ENCODE peak calls at places on chromosome 16, in ten cellular contexts. U, D, W, X, I, S, E, K, F and G are unnamed samples.

GRCh38 chr16:58501242-58502131 is 1.5 kb downstream of the NDRG4 start:
- DNase-seq in U (peak; percentile 51), D (no peak), W (no peak), X (peak; percentile 85), I (peak; percentile 80), S (peak; percentile 81), E (no peak), K (peak; percentile 45), F (no peak), G (peak; percentile 81)

GRCh38 chr16:81796035-81796434 is 16.9 kb downstream of the PLCG2 start:
- DNase-seq in U (no peak), D (no peak), W (no peak), X (no peak), I (no peak), S (no peak), E (no peak), K (no peak), F (no peak), G (no peak)

GRCh38 chr16:75820672-75821071 is 94.4 kb upstream of the CPHXL start:
- DNase-seq in U (no peak), D (no peak), W (no peak), X (no peak), I (no peak), S (no peak), E (no peak), K (no peak), F (no peak), G (no peak)

GRCh38 chr16:14491831-14492529 is 138.1 kb downstream of the PARN start:
- DNase-seq in U (no peak), D (no peak), W (no peak), X (no peak), I (no peak), S (no peak), E (no peak), K (no peak), F (no peak), G (peak; percentile 30)

GRCh38 chr16:68009157-68009735 is 6.5 kb downstream of the DPEP2NB start:
- DNase-seq in U (no peak), D (no peak), W (no peak), X (no peak), I (no peak), S (no peak), E (no peak), K (no peak), F (no peak), G (no peak)

GRCh38 chr16:1072526-1073261 is at the start of gene SSTR5:
- DNase-seq in U (no peak), D (no peak), W (no peak), X (no peak), I (no peak), S (no peak), E (no peak), K (no peak), F (no peak), G (no peak)

GRCh38 chr16:2473999-2474876 is 689 bp upstream of the TBC1D24 start:
- DNase-seq in U (peak; percentile 60), D (peak; percentile 80), W (no peak), X (peak; percentile 61), I (peak; percentile 90), S (peak; percentile 75), E (peak; percentile 28), K (peak; percentile 70), F (peak; percentile 81), G (peak; percentile 69)

GRCh38 chr16:83206426-83206825 is 579.7 kb downstream of the CDH13 start:
- DNase-seq in U (no peak), D (no peak), W (no peak), X (no peak), I (no peak), S (no peak), E (peak; percentile 22), K (no peak), F (no peak), G (no peak)

GRCh38 chr16:69328854-69329316 is 1.5 kb downstream of the PDF start:
- DNase-seq in U (no peak), D (peak; percentile 50), W (peak; percentile 13), X (no peak), I (peak; percentile 67), S (no peak), E (peak; percentile 36), K (peak; percentile 46), F (no peak), G (no peak)

GRCh38 chr16:29876578-29877249 is 13.7 kb upstream of the CDIPT start:
- DNase-seq in U (no peak), D (peak; percentile 30), W (no peak), X (no peak), I (no peak), S (no peak), E (no peak), K (no peak), F (no peak), G (no peak)

GRCh38 chr16:56262148-56262878 is 71.0 kb downstream of the GNAO1 start:
- DNase-seq in U (no peak), D (no peak), W (no peak), X (peak; percentile 44), I (peak; percentile 84), S (no peak), E (no peak), K (no peak), F (no peak), G (no peak)

GRCh38 chr16:24102120-24102740 is 153.9 kb upstream of the CACNG3 start:
- DNase-seq in U (no peak), D (no peak), W (no peak), X (no peak), I (no peak), S (no peak), E (no peak), K (peak; percentile 56), F (no peak), G (no peak)

GRCh38 chr16:11250091-11250785 is 5.8 kb downstream of the SOCS1 start:
- DNase-seq in U (no peak), D (peak; percentile 34), W (no peak), X (no peak), I (no peak), S (no peak), E (peak; percentile 18), K (no peak), F (peak; percentile 33), G (no peak)

GRCh38 chr16:79599837-79600635 is 501 bp downstream of the MAF start:
- DNase-seq in U (peak; percentile 72), D (peak; percentile 69), W (no peak), X (peak; percentile 63), I (peak; percentile 91), S (peak; percentile 68), E (no peak), K (peak; percentile 38), F (peak; percentile 82), G (no peak)

GRCh38 chr16:74951206-74951605 is 33.7 kb downstream of the WDR59 start:
- DNase-seq in U (no peak), D (no peak), W (no peak), X (no peak), I (peak; percentile 19), S (no peak), E (no peak), K (no peak), F (no peak), G (no peak)

GRCh38 chr16:71426880-71427615 is 14.8 kb downstream of the TLE7 start:
- DNase-seq in U (no peak), D (no peak), W (no peak), X (no peak), I (peak; percentile 17), S (no peak), E (no peak), K (no peak), F (no peak), G (no peak)

GRCh38 chr16:71426069-71426879 is 15.6 kb downstream of the TLE7 start:
- DNase-seq in U (no peak), D (peak; percentile 87), W (peak; percentile 38), X (peak; percentile 76), I (peak; percentile 61), S (no peak), E (peak; percentile 94), K (peak; percentile 80), F (no peak), G (peak; percentile 68)

GRCh38 chr16:71424626-71425025 is 17.2 kb downstream of the TLE7 start:
- DNase-seq in U (no peak), D (no peak), W (no peak), X (no peak), I (peak; percentile 34), S (no peak), E (no peak), K (no peak), F (no peak), G (no peak)

GRCh38 chr16:71423865-71424264 is 18.0 kb downstream of the TLE7 start:
- DNase-seq in U (no peak), D (no peak), W (no peak), X (no peak), I (peak; percentile 64), S (no peak), E (no peak), K (no peak), F (no peak), G (no peak)

DNA sequence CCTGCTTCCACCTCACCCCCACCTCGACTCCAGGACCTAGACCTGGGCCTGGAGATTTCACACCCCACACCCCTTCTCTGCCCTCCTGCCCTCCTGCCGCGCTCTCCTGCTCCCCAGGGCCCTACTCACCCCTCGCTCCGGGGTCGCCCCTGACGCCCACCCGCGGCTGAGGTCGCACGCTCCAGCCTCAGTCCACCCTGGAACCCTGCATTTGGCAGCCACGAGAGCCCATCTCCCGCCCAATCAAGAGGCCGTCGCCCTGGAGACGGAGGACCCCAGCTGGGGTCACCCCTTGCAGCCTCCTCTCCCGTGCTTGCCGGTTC is 16.1 kb downstream of the TLE7 start:
- DNase-seq in U (no peak), D (no peak), W (no peak), X (no peak), I (peak; percentile 61), S (no peak), E (no peak), K (no peak), F (no peak), G (no peak)
- H3K4me3 ChIP-seq in U (no peak overlapping the region), D (no peak overlapping the region), W (peak overlapping the region; percentile 27), X (no peak overlapping the region), I (no peak overlapping the region), S (no peak overlapping the region), E (peak overlapping the region; percentile 55), K (peak overlapping the region; percentile 26), F (no peak overlapping the region), G (peak overlapping the region; percentile 46)

GRCh38 chr16:4746215-4746614 is 11.9 kb downstream of the DNAAF8 start:
- DNase-seq in U (peak; percentile 30), D (no peak), W (no peak), X (no peak), I (no peak), S (no peak), E (no peak), K (no peak), F (no peak), G (no peak)
- H3K4me3 ChIP-seq in U (no peak overlapping the region), D (no peak overlapping the region), W (no peak overlapping the region), X (no peak overlapping the region), I (no peak overlapping the region), S (no peak overlapping the region), E (no peak overlapping the region), K (no peak overlapping the region), F (no peak overlapping the region), G (no peak overlapping the region)

GRCh38 chr16:51155901-51156810 is 5.1 kb upstream of the SALL1 start:
- DNase-seq in U (no peak), D (peak; percentile 44), W (no peak), X (no peak), I (no peak), S (no peak), E (peak; percentile 16), K (peak; percentile 53), F (no peak), G (no peak)
- H3K4me3 ChIP-seq in U (peak overlapping the region; percentile 28), D (peak overlapping the region; percentile 48), W (peak overlapping the region; percentile 48), X (no peak overlapping the region), I (peak overlapping the region; percentile 6), S (peak overlapping the region; percentile 77), E (no peak overlapping the region), K (peak overlapping the region; percentile 36), F (no peak overlapping the region), G (no peak overlapping the region)

GRCh38 chr16:57266531-57267268 is 17.8 kb downstream of the PLLP start:
- DNase-seq in U (peak; percentile 61), D (no peak), W (no peak), X (peak; percentile 75), I (no peak), S (peak; percentile 35), E (no peak), K (no peak), F (peak; percentile 19), G (peak; percentile 32)
- H3K4me3 ChIP-seq in U (no peak overlapping the region), D (no peak overlapping the region), W (no peak overlapping the region), X (no peak overlapping the region), I (no peak overlapping the region), S (no peak overlapping the region), E (no peak overlapping the region), K (no peak overlapping the region), F (no peak overlapping the region), G (peak overlapping the region; percentile 52)